ENCODE peak calls at places on chromosomes 7 and 10, in six cellular contexts. One of them, this sample, is unnamed.
A peak's percentile ranks its signal among the peaks of the same experiment; 100 is the strongest.

GRCh38 chr10:102917314-102917961 is 656 bp upstream of the CNNM2 start:
- DNase-seq in lower lobe of right lung: peak; percentile 90
- DNase-seq in PC-3: peak; percentile 66
- DNase-seq in upper lobe of right lung: peak; percentile 92
- DNase-seq in osteoblast: peak; percentile 89
- DNase-seq in CD4-positive, alpha-beta T cell: peak; percentile 85
- DNase-seq in this sample: peak; percentile 82

GRCh38 chr7:143048827-143049226 is 3.3 kb upstream of the OR6V1 start:
- DNase-seq in lower lobe of right lung: no peak
- DNase-seq in PC-3: peak; percentile 16
- DNase-seq in upper lobe of right lung: no peak
- DNase-seq in osteoblast: no peak
- DNase-seq in CD4-positive, alpha-beta T cell: no peak
- DNase-seq in this sample: no peak

GRCh38 chr10:132229834-132230556 is 43.2 kb downstream of the DPYSL4 start:
- DNase-seq in lower lobe of right lung: peak; percentile 67
- DNase-seq in PC-3: no peak
- DNase-seq in upper lobe of right lung: peak; percentile 74
- DNase-seq in osteoblast: peak; percentile 97
- DNase-seq in CD4-positive, alpha-beta T cell: no peak
- DNase-seq in this sample: peak; percentile 44

GRCh38 chr10:22927661-22928403 is at the start of gene ARMC3:
- DNase-seq in lower lobe of right lung: peak; percentile 71
- DNase-seq in PC-3: peak; percentile 57
- DNase-seq in upper lobe of right lung: peak; percentile 84
- DNase-seq in osteoblast: peak; percentile 71
- DNase-seq in CD4-positive, alpha-beta T cell: peak; percentile 68
- DNase-seq in this sample: peak; percentile 15

GRCh38 chr7:79132844-79133451 is 320.5 kb downstream of the MAGI2 start:
- DNase-seq in lower lobe of right lung: no peak
- DNase-seq in PC-3: peak; percentile 76
- DNase-seq in upper lobe of right lung: no peak
- DNase-seq in osteoblast: no peak
- DNase-seq in CD4-positive, alpha-beta T cell: no peak
- DNase-seq in this sample: no peak

GRCh38 chr7:41162612-41163011 is 540.3 kb downstream of the INHBA start:
- DNase-seq in lower lobe of right lung: no peak
- DNase-seq in PC-3: no peak
- DNase-seq in upper lobe of right lung: no peak
- DNase-seq in osteoblast: no peak
- DNase-seq in CD4-positive, alpha-beta T cell: no peak
- DNase-seq in this sample: no peak

GRCh38 chr10:78600740-78601139 is 468.0 kb upstream of the ZMIZ1 start:
- DNase-seq in lower lobe of right lung: no peak
- DNase-seq in PC-3: peak; percentile 44
- DNase-seq in upper lobe of right lung: no peak
- DNase-seq in osteoblast: peak; percentile 90
- DNase-seq in CD4-positive, alpha-beta T cell: no peak
- DNase-seq in this sample: no peak

GRCh38 chr10:1972406-1972805 is 235.1 kb upstream of the ADARB2 start:
- DNase-seq in lower lobe of right lung: no peak
- DNase-seq in PC-3: no peak
- DNase-seq in upper lobe of right lung: no peak
- DNase-seq in osteoblast: no peak
- DNase-seq in CD4-positive, alpha-beta T cell: no peak
- DNase-seq in this sample: no peak

GRCh38 chr7:105487559-105488218 is 34.4 kb downstream of the PUS7 start:
- DNase-seq in lower lobe of right lung: no peak
- DNase-seq in PC-3: peak; percentile 58
- DNase-seq in upper lobe of right lung: no peak
- DNase-seq in osteoblast: peak; percentile 81
- DNase-seq in CD4-positive, alpha-beta T cell: no peak
- DNase-seq in this sample: no peak

GRCh38 chr10:122188706-122189105 is 82.4 kb upstream of the BTBD16 start:
- DNase-seq in lower lobe of right lung: no peak
- DNase-seq in PC-3: no peak
- DNase-seq in upper lobe of right lung: peak; percentile 42
- DNase-seq in osteoblast: no peak
- DNase-seq in CD4-positive, alpha-beta T cell: no peak
- DNase-seq in this sample: no peak

GRCh38 chr7:134741901-134742635 is 37.4 kb upstream of the CALD1 start:
- DNase-seq in lower lobe of right lung: no peak
- DNase-seq in PC-3: no peak
- DNase-seq in upper lobe of right lung: no peak
- DNase-seq in osteoblast: peak; percentile 57
- DNase-seq in CD4-positive, alpha-beta T cell: no peak
- DNase-seq in this sample: no peak

GRCh38 chr10:23442936-23443335 is 4.1 kb downstream of the OTUD1 start:
- DNase-seq in lower lobe of right lung: no peak
- DNase-seq in PC-3: peak; percentile 64
- DNase-seq in upper lobe of right lung: no peak
- DNase-seq in osteoblast: no peak
- DNase-seq in CD4-positive, alpha-beta T cell: no peak
- DNase-seq in this sample: no peak

GRCh38 chr10:21427804-21428481 is 97.5 kb downstream of the SKIDA1 start:
- DNase-seq in lower lobe of right lung: no peak
- DNase-seq in PC-3: no peak
- DNase-seq in upper lobe of right lung: no peak
- DNase-seq in osteoblast: no peak
- DNase-seq in CD4-positive, alpha-beta T cell: no peak
- DNase-seq in this sample: no peak

GRCh38 chr7:103702454-103702853 is 256.4 kb upstream of the SLC26A5 start:
- DNase-seq in lower lobe of right lung: no peak
- DNase-seq in PC-3: no peak
- DNase-seq in upper lobe of right lung: no peak
- DNase-seq in osteoblast: no peak
- DNase-seq in CD4-positive, alpha-beta T cell: no peak
- DNase-seq in this sample: no peak
- H3K27me3 ChIP-seq in lower lobe of right lung: no peaks in the 10 kb centered on the region
- H3K27me3 ChIP-seq in PC-3: no peaks in the 10 kb centered on the region
- H3K27me3 ChIP-seq in upper lobe of right lung: no peaks in the 10 kb centered on the region
- H3K27me3 ChIP-seq in osteoblast: no peaks in the 10 kb centered on the region
- H3K27me3 ChIP-seq in CD4-positive, alpha-beta T cell: no peaks in the 10 kb centered on the region
- H3K27me3 ChIP-seq in this sample: no peaks in the 10 kb centered on the region

GRCh38 chr10:33376976-33377657 is 42.6 kb upstream of the NRP1 start:
- DNase-seq in lower lobe of right lung: no peak
- DNase-seq in PC-3: peak; percentile 97
- DNase-seq in upper lobe of right lung: no peak
- DNase-seq in osteoblast: peak; percentile 9
- DNase-seq in CD4-positive, alpha-beta T cell: no peak
- DNase-seq in this sample: no peak
- H3K27ac ChIP-seq in lower lobe of right lung: no peak overlapping the region
- H3K27ac ChIP-seq in PC-3: peak overlapping the region; percentile 75
- H3K27ac ChIP-seq in upper lobe of right lung: no peak overlapping the region
- H3K27ac ChIP-seq in osteoblast: peak overlapping the region; percentile 84
- H3K27ac ChIP-seq in CD4-positive, alpha-beta T cell: no peak overlapping the region
- H3K27ac ChIP-seq in this sample: no peak overlapping the region

DNA sequence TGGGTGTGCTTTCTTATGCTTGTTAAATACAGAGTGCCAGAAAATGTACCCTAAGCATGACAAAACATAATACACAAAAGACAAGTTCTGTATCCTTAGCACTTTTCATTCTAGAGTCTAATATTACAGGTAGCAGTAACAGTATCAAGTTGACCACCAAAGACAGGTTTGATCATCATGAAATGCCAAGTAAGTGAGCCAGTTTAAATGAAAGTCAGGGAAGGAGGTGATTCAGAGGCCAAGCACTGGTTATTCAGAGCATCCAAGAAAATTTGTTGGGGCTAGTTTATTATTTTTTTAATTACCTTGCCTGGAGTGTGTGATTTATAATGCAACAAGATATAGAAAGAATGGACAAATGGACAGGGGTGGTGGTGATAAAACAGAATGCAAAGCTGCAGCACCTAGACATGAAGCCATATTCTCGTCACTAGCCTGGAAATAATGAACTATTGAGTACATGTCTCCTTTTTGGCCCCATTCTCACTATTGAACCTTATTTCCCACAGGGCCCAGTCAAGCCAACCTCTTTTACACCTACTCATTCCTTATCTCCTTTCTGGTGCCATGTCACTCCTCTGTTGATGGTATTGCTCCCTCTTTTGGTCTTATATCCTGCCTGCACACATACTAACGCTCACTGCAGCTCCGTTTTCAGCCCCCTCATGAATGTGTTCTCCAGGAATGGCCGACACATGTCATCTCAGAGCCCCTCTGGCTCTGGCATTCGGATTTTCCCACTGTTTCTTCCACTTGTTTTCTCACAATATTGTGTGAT is 78.6 kb upstream of the GLCCI1 start:
- DNase-seq in lower lobe of right lung: no peak
- DNase-seq in PC-3: no peak
- DNase-seq in upper lobe of right lung: no peak
- DNase-seq in osteoblast: peak; percentile 31
- DNase-seq in CD4-positive, alpha-beta T cell: no peak
- DNase-seq in this sample: no peak
- TF ChIP-seq CTCF in lower lobe of right lung: no peak
- TF ChIP-seq CTCF in PC-3: peak; percentile 21
- TF ChIP-seq CTCF in upper lobe of right lung: no peak
- TF ChIP-seq CTCF in osteoblast: no peak
- TF ChIP-seq CTCF in CD4-positive, alpha-beta T cell: no peak
- TF ChIP-seq CTCF in this sample: no peak

GRCh38 chr10:124446830-124447740 is 2.8 kb downstream of the NKX1-2 start:
- DNase-seq in lower lobe of right lung: no peak
- DNase-seq in PC-3: no peak
- DNase-seq in upper lobe of right lung: no peak
- DNase-seq in osteoblast: peak; percentile 58
- DNase-seq in CD4-positive, alpha-beta T cell: no peak
- DNase-seq in this sample: no peak
- H3K27me3 ChIP-seq in lower lobe of right lung: peaks cover 92% of the 10 kb centered on the region
- H3K27me3 ChIP-seq in PC-3: peaks cover 27% of the 10 kb centered on the region
- H3K27me3 ChIP-seq in upper lobe of right lung: peaks cover 78% of the 10 kb centered on the region
- H3K27me3 ChIP-seq in osteoblast: peaks cover 71% of the 10 kb centered on the region
- H3K27me3 ChIP-seq in CD4-positive, alpha-beta T cell: peaks cover 77% of the 10 kb centered on the region
- H3K27me3 ChIP-seq in this sample: peaks cover 58% of the 10 kb centered on the region

DNA sequence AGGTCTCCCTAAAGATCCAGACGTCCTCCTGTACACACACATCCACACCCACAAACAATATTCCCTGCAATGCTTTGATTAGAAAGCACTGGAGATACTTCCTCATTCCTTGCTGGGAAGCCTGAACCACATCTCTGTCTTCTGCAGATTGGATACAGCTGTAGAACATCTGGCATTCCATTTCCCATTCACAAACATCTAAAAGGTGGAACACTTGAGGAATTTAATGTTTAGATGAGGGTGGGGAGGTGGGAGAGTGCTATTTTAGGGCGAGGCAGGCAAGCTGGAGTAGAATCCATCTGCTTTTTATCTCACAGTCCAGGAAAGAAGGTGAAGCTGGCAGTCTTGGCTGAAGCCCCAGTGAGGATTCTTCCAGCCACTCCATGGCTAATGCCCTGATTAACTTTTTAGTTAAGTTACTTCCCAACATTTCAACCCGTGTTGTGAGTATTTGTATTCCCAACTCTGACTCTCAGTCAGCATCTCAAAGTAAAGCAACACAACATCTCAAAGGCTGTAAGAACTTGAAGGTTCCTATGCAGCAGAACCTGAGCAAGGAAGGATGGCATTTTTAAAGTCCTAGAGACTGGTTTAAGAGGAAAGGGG is 46.1 kb downstream of the CYTH3 start:
- DNase-seq in lower lobe of right lung: no peak
- DNase-seq in PC-3: no peak
- DNase-seq in upper lobe of right lung: no peak
- DNase-seq in osteoblast: no peak
- DNase-seq in CD4-positive, alpha-beta T cell: no peak
- DNase-seq in this sample: no peak
- H3K27ac ChIP-seq in lower lobe of right lung: no peak overlapping the region
- H3K27ac ChIP-seq in PC-3: no peak overlapping the region
- H3K27ac ChIP-seq in upper lobe of right lung: peak overlapping the region; percentile 14
- H3K27ac ChIP-seq in osteoblast: no peak overlapping the region
- H3K27ac ChIP-seq in CD4-positive, alpha-beta T cell: no peak overlapping the region
- H3K27ac ChIP-seq in this sample: no peak overlapping the region

DNA sequence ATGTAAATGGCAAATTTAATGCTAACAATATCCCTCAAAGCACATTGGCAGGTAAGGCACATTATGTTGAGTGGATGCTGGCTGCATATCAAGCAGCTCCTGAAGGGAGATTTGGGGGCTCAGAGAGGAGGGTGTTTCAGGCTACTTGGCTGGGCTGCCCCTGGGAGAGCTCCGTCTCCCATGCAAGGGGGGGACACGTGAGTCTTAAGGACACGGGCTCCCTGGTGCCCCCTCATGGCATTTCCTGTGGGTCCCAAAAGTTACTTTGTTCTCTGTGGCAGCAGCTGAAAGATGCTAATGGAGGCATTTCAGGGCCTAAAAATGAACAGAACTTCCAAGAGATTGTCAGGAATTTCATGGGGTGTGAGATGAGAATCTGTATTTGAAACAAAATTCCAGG is 143.3 kb downstream of the HERPUD2 start:
- DNase-seq in lower lobe of right lung: no peak
- DNase-seq in PC-3: no peak
- DNase-seq in upper lobe of right lung: no peak
- DNase-seq in osteoblast: no peak
- DNase-seq in CD4-positive, alpha-beta T cell: no peak
- DNase-seq in this sample: no peak
- TF ChIP-seq CTCF in lower lobe of right lung: no peak
- TF ChIP-seq CTCF in PC-3: no peak
- TF ChIP-seq CTCF in upper lobe of right lung: no peak
- TF ChIP-seq CTCF in osteoblast: no peak
- TF ChIP-seq CTCF in CD4-positive, alpha-beta T cell: no peak
- TF ChIP-seq CTCF in this sample: no peak

DNA sequence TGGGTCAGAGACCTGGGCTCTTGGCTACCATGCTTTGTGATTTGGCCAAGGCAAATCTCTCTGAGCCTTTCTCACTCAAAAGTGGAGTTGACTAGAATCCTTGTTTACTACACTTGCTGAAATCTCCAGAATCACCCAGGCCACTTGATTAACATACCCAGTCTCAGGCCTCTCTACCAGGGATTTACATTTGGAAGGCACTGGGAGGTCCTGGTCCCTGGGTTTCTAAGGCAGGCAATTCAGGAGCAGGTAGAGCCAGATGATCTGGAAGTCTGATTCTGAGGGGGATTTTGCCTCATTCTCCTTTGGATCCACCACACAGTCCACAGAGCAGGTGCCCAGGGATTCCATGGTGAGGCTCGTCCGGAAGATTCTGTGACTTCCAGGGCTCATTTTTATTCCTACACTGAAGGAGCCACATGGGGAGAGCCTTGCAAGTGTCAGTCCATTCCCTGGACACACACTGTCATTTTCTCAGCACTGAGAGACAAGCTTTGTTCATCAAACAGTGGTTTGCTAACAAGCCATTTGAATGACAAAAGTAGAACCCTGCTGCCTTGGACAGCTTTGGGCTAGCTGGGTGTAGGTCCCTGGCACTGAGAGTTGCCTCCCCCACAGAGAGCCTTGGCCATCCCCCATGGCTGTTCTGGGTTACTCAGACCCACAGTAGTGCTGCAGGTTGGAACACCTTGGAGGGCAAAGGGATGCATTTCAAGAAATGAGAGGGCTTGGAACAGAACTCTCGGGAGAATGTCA is 74.2 kb downstream of the NOC3L start:
- DNase-seq in lower lobe of right lung: no peak
- DNase-seq in PC-3: no peak
- DNase-seq in upper lobe of right lung: no peak
- DNase-seq in osteoblast: peak; percentile 35
- DNase-seq in CD4-positive, alpha-beta T cell: no peak
- DNase-seq in this sample: no peak
- H3K27me3 ChIP-seq in lower lobe of right lung: no peaks in the 10 kb centered on the region
- H3K27me3 ChIP-seq in PC-3: no peaks in the 10 kb centered on the region
- H3K27me3 ChIP-seq in upper lobe of right lung: no peaks in the 10 kb centered on the region
- H3K27me3 ChIP-seq in osteoblast: no peaks in the 10 kb centered on the region
- H3K27me3 ChIP-seq in CD4-positive, alpha-beta T cell: peaks cover 20% of the 10 kb centered on the region
- H3K27me3 ChIP-seq in this sample: no peaks in the 10 kb centered on the region

GRCh38 chr10:679556-679955 is 9.9 kb downstream of the DIP2C start:
- DNase-seq in lower lobe of right lung: no peak
- DNase-seq in PC-3: no peak
- DNase-seq in upper lobe of right lung: no peak
- DNase-seq in osteoblast: no peak
- DNase-seq in CD4-positive, alpha-beta T cell: no peak
- DNase-seq in this sample: no peak
- H3K27ac ChIP-seq in lower lobe of right lung: no peak overlapping the region
- H3K27ac ChIP-seq in PC-3: no peak overlapping the region
- H3K27ac ChIP-seq in upper lobe of right lung: no peak overlapping the region
- H3K27ac ChIP-seq in osteoblast: no peak overlapping the region
- H3K27ac ChIP-seq in CD4-positive, alpha-beta T cell: no peak overlapping the region
- H3K27ac ChIP-seq in this sample: peak overlapping the region; percentile 55

GRCh38 chr10:42690449-42691360 is 52.3 kb upstream of the ZNF33B start:
- DNase-seq in lower lobe of right lung: no peak
- DNase-seq in PC-3: peak; percentile 34
- DNase-seq in upper lobe of right lung: peak; percentile 57
- DNase-seq in osteoblast: peak; percentile 36
- DNase-seq in CD4-positive, alpha-beta T cell: no peak
- DNase-seq in this sample: no peak
- TF ChIP-seq CTCF in lower lobe of right lung: no peak
- TF ChIP-seq CTCF in PC-3: peak; percentile 45
- TF ChIP-seq CTCF in upper lobe of right lung: no peak
- TF ChIP-seq CTCF in osteoblast: no peak
- TF ChIP-seq CTCF in CD4-positive, alpha-beta T cell: no peak
- TF ChIP-seq CTCF in this sample: no peak

This sample was measured in dorsolateral prefrontal cortex.